ENCODE peak calls at places on chromosomes 11 and 22, in five cellular contexts. T is NB4, B is MM.1S, N is esophagus muscularis mucosa, U is PC-9. Z is an unnamed sample.

GRCh38 chr22:37229805-37230672 is 14.0 kb downstream of the RAC2 start:
- DNase-seq in B (peak; percentile 89), U (peak; percentile 67), N (no peak), T (peak; percentile 96), Z (no peak)

GRCh38 chr11:113316251-113316650 is 1.9 kb downstream of the TTC12 start:
- DNase-seq in U (no peak), B (no peak), N (no peak), T (no peak), Z (no peak)

GRCh38 chr22:50157976-50158375 is 12.6 kb upstream of the PANX2 start:
- DNase-seq in N (no peak), B (no peak), T (no peak), U (peak; percentile 74), Z (no peak)

GRCh38 chr22:37448521-37449150 is 21.4 kb upstream of the ELFN2 start:
- DNase-seq in T (no peak), U (no peak), B (no peak), N (no peak), Z (no peak)

GRCh38 chr11:111916768-111917167 is 1.9 kb upstream of the C11orf52 start:
- DNase-seq in U (no peak), T (no peak), N (no peak), B (no peak), Z (no peak)

GRCh38 chr11:133971871-133972270 is 15.1 kb upstream of the IGSF9B start:
- DNase-seq in N (no peak), T (no peak), U (no peak), B (no peak), Z (no peak)

GRCh38 chr11:70072471-70073187 is 5.5 kb upstream of the ANO1 start:
- DNase-seq in B (no peak), T (no peak), U (no peak), N (no peak), Z (no peak)

GRCh38 chr11:133934599-133935550 is 21.9 kb downstream of the IGSF9B start:
- DNase-seq in U (no peak), N (no peak), B (no peak), T (peak; percentile 63), Z (no peak)

GRCh38 chr11:72789493-72790131 is 4.2 kb downstream of the STARD10 start:
- DNase-seq in B (no peak), U (peak; percentile 44), T (no peak), N (no peak), Z (no peak)

GRCh38 chr11:57459112-57460016 is 964 bp upstream of the RTN4RL2 start:
- DNase-seq in B (no peak), N (no peak), U (peak; percentile 12), T (peak; percentile 50), Z (no peak)

DNA sequence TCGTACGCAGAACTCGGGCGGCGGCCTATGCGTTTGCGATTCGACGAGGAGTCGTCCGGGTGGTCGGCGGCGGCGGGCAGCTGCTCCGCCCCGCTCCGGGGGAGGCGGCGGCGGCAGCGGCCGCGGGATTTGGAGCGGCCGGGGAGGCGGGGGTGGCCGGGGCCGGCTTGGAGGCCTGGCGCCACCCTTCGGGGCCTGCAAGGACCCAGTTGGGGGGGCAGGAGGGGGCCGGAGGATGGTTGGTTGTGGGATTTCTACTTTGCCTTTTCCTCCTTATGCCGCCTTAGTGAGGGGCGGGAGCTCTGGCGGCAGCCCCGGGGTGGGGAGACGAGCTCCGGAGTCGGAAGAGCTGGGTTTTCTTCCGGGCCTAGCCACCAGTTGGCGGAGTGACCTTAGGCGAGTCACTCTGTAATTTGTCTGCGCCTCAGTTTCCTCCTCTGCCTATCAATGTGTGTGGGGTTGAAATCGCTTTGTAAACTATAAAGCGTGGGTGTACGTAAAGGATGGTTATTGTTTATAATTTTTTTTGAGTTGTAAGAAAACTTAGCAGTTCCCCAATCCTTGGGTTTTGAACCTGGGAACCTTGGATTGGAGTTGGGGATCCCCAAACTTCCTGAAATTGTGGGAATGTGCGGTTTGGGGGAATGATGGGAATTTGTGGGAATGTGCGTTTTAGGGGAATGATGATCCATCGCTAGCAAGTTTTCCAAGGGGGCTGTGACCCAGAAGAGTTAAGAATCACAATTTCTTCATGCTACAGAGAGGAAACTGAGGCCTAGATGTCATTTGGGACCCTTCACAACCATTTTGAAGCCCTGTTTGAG is 679 bp downstream of the TUG1 start:
- DNase-seq in N (no peak), T (peak; percentile 73), U (peak; percentile 44), B (peak; percentile 40), Z (no peak)
- TF ChIP-seq CTCF in N (peak; percentile 21), T (no peak), U (no peak), B (no peak), Z (no peak)

DNA sequence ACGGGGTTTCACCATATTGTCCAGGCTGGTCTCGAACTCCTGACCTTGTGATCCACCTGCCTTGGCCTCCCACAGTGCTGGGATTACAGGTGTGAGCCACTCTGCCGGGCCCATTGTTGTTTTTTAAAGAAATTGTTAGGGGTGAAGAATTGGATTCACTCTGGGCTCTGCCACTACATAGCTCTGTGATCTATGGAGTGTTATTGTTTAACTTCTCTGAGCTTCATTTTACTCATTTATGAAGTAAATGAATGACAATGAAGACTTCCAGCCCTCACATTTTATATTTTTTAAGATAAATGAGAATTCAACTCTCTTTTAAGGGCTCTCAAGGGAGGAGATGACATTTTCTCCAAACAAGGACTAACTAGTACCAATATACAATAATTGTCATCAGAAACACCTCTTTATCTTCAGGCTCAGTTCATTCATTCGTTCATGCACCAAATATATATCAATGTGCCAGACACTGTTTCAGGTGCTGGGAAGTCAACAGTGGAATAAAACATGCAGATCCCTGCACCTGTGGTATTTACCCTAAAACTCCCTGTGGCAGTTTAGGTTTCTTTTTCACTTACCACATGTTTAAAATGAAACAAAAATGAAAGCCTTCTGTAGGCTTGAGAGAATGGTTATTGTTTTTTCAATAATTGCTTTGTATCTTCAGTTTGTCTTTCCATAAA is 23.5 kb upstream of the GRAMD1B start:
- DNase-seq in N (no peak), U (no peak), T (no peak), B (peak; percentile 54), Z (no peak)
- H3K4me3 ChIP-seq in N (no peak overlapping the region), U (no peak overlapping the region), T (no peak overlapping the region), B (peak overlapping the region; percentile 56), Z (no peak overlapping the region)

GRCh38 chr11:16782226-16782919 is 43.9 kb downstream of the C11orf58 start:
- DNase-seq in B (no peak), N (no peak), T (no peak), U (no peak), Z (no peak)

GRCh38 chr11:16780698-16781550 is 42.5 kb downstream of the C11orf58 start:
- DNase-seq in N (no peak), U (no peak), B (no peak), T (no peak), Z (no peak)

GRCh38 chr11:16783321-16783801 is 44.9 kb downstream of the C11orf58 start:
- DNase-seq in B (no peak), N (no peak), T (no peak), U (no peak), Z (no peak)

GRCh38 chr11:16780146-16780545 is 41.7 kb downstream of the C11orf58 start:
- DNase-seq in T (no peak), U (no peak), B (no peak), N (no peak), Z (no peak)

GRCh38 chr11:16781821-16782220 is 43.4 kb downstream of the C11orf58 start:
- DNase-seq in T (no peak), B (no peak), N (no peak), U (no peak), Z (no peak)
- TF ChIP-seq CTCF in T (no peak), B (no peak), N (no peak), U (no peak), Z (no peak)

GRCh38 chr11:44728491-44728910 is 1.7 kb downstream of the TSPAN18 start:
- DNase-seq in U (no peak), B (no peak), T (peak; percentile 14), N (no peak), Z (no peak)
- H3K4me3 ChIP-seq in U (no peak overlapping the region), B (no peak overlapping the region), T (no peak overlapping the region), N (peak overlapping the region; percentile 93), Z (no peak overlapping the region)

GRCh38 chr11:10415817-10416392 is 39.2 kb upstream of the AMPD3 start:
- DNase-seq in N (no peak), T (peak; percentile 34), U (no peak), B (no peak), Z (no peak)
- TF ChIP-seq CTCF in N (no peak), T (peak; percentile 12), U (no peak), B (no peak), Z (no peak)

GRCh38 chr11:66299189-66299588 is 7.5 kb downstream of the TMEM151A start:
- DNase-seq in T (no peak), N (no peak), B (no peak), U (no peak), Z (no peak)
- H3K4me3 ChIP-seq in T (no peak overlapping the region), N (no peak overlapping the region), B (no peak overlapping the region), U (no peak overlapping the region), Z (no peak overlapping the region)

DNA sequence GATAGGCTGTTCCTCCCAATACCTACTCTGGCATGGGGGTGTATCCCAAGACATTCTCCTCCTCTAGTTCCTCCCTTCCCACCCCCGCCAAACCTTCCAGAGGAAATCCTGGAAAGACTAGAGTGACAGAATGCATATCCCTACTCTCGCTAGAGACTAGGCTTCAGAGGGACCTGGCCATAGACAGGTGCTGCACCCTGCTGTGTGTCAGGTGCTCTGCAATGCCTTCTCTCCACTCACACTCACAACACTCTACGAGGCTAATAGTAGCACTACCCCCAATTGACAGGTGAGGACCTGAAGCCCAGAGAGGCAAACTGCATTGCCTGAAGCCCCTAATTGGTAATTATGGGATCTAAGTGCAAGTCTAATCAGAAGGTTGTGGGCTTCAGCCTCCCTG is 46.2 kb upstream of the LMO1 start:
- DNase-seq in U (no peak), N (no peak), T (no peak), B (no peak), Z (no peak)
- TF ChIP-seq CTCF in U (peak; percentile 39), N (no peak), T (no peak), B (no peak), Z (peak; percentile 5)

GRCh38 chr22:19477321-19478085 is 1.5 kb downstream of the UFD1 start:
- DNase-seq in N (no peak), U (no peak), B (peak; percentile 8), T (no peak), Z (no peak)
- H3K4me3 ChIP-seq in N (peak overlapping the region; percentile 95), U (peak overlapping the region; percentile 75), B (peak overlapping the region; percentile 93), T (peak overlapping the region; percentile 83), Z (peak overlapping the region; percentile 71)

GRCh38 chr22:48563966-48564330 is 1263.7 kb downstream of the BRD1 start:
- DNase-seq in B (no peak), U (no peak), T (no peak), N (no peak), Z (no peak)

GRCh38 chr22:48566741-48567140 is 1260.9 kb downstream of the BRD1 start:
- DNase-seq in B (no peak), U (no peak), N (no peak), T (no peak), Z (no peak)

GRCh38 chr22:48563118-48563965 is 1264.3 kb downstream of the BRD1 start:
- DNase-seq in T (no peak), B (no peak), N (no peak), U (no peak), Z (no peak)

GRCh38 chr22:48565901-48566501 is 1261.7 kb downstream of the BRD1 start:
- DNase-seq in T (no peak), N (no peak), B (no peak), U (no peak), Z (no peak)

GRCh38 chr22:48564995-48565394 is 1262.7 kb downstream of the BRD1 start:
- DNase-seq in B (no peak), T (no peak), N (no peak), U (no peak), Z (no peak)
- TF ChIP-seq CTCF in B (no peak), T (no peak), N (no peak), U (no peak), Z (no peak)

Z was measured in HFF-Myc.